ENCODE peak calls at places on chromosomes 7 and 10, in eight cellular contexts. D, S, J, G, A, T, H and Z are unnamed samples.

GRCh38 chr10:122648599-122649428 is 50.8 kb downstream of the C10orf120 start:
- DNase-seq in D (peak), S (no peak), J (peak), G (peak), A (peak), T (peak), H (peak), Z (peak)

GRCh38 chr10:63114031-63114814 is 18.9 kb upstream of the NRBF2 start:
- DNase-seq in D (no peak), S (no peak), J (peak), G (no peak), A (peak), T (peak), H (peak), Z (peak)

GRCh38 chr7:77940647-77941046 is 142.1 kb downstream of the PHTF2 start:
- DNase-seq in D (peak), S (no peak), J (peak), G (peak), A (peak), T (peak), H (peak), Z (peak)

GRCh38 chr7:100166317-100166940 is 2.0 kb downstream of the GAL3ST4 start:
- DNase-seq in D (no peak), S (no peak), J (no peak), G (no peak), A (no peak), T (no peak), H (no peak), Z (no peak)

GRCh38 chr10:88064608-88065383 is 201.4 kb downstream of the PTEN start:
- DNase-seq in D (no peak), S (no peak), J (peak), G (no peak), A (no peak), T (no peak), H (peak), Z (no peak)

GRCh38 chr7:78863248-78863647 is 590.2 kb downstream of the MAGI2 start:
- DNase-seq in D (peak), S (no peak), J (peak), G (no peak), A (no peak), T (no peak), H (no peak), Z (no peak)

GRCh38 chr10:35640474-35640873 is 1.6 kb downstream of the FZD8 start:
- DNase-seq in D (peak), S (no peak), J (peak), G (peak), A (peak), T (peak), H (peak), Z (no peak)

GRCh38 chr7:122803323-122803722 is 82.9 kb downstream of the CADPS2 start:
- DNase-seq in D (peak), S (no peak), J (no peak), G (no peak), A (peak), T (peak), H (peak), Z (no peak)

GRCh38 chr7:22339725-22340390 is 17.1 kb downstream of the RAPGEF5 start:
- DNase-seq in D (no peak), S (no peak), J (no peak), G (no peak), A (no peak), T (no peak), H (no peak), Z (no peak)

GRCh38 chr10:20007426-20007825 is 191.2 kb downstream of the PLXDC2 start:
- DNase-seq in D (no peak), S (no peak), J (peak), G (no peak), A (peak), T (peak), H (peak), Z (no peak)

GRCh38 chr10:87659571-87660483 is at the start of gene PAPSS2:
- DNase-seq in D (peak), S (no peak), J (peak), G (peak), A (peak), T (peak), H (peak), Z (peak)

GRCh38 chr10:12785338-12785934 is 216.1 kb downstream of the CCDC3 start:
- DNase-seq in D (no peak), S (no peak), J (no peak), G (no peak), A (no peak), T (no peak), H (no peak), Z (no peak)

GRCh38 chr10:78063236-78063635 is 29.6 kb downstream of the RPS24 start:
- DNase-seq in D (no peak), S (no peak), J (no peak), G (no peak), A (no peak), T (no peak), H (no peak), Z (no peak)

GRCh38 chr10:72081772-72082590 is 6.4 kb downstream of the SPOCK2 start:
- DNase-seq in D (no peak), S (no peak), J (no peak), G (no peak), A (no peak), T (no peak), H (no peak), Z (no peak)

GRCh38 chr10:88256013-88256680 is 327.0 kb downstream of the RNLS start:
- DNase-seq in D (no peak), S (no peak), J (no peak), G (no peak), A (peak), T (peak), H (no peak), Z (no peak)

GRCh38 chr10:95601116-95601719 is 40.0 kb upstream of the SORBS1 start:
- DNase-seq in D (peak), S (peak), J (peak), G (peak), A (peak), T (peak), H (peak), Z (peak)

GRCh38 chr7:24665564-24666294 is 91.5 kb downstream of the GSDME start:
- DNase-seq in D (peak), S (peak), J (peak), G (peak), A (peak), T (peak), H (peak), Z (peak)

GRCh38 chr10:8056891-8057331 is 2.4 kb downstream of the GATA3 start:
- DNase-seq in D (no peak), S (peak), J (no peak), G (no peak), A (no peak), T (no peak), H (no peak), Z (no peak)
- TF ChIP-seq CTCF in D (no peak), S (no peak), J (no peak), G (no peak), A (no peak), T (no peak), H (no peak), Z (no peak)

GRCh38 chr7:33842141-33842540 is 63.2 kb upstream of the BMPER start:
- DNase-seq in D (no peak), S (no peak), J (no peak), G (no peak), A (no peak), T (no peak), H (no peak), Z (no peak)

GRCh38 chr7:33837356-33837851 is 67.9 kb upstream of the BMPER start:
- DNase-seq in D (no peak), S (no peak), J (no peak), G (no peak), A (no peak), T (no peak), H (no peak), Z (no peak)

GRCh38 chr7:33841658-33842057 is 63.7 kb upstream of the BMPER start:
- DNase-seq in D (no peak), S (no peak), J (peak), G (peak), A (peak), T (no peak), H (peak), Z (peak)

GRCh38 chr7:33836797-33837355 is 68.5 kb upstream of the BMPER start:
- DNase-seq in D (no peak), S (no peak), J (peak), G (no peak), A (no peak), T (no peak), H (no peak), Z (no peak)

DNA sequence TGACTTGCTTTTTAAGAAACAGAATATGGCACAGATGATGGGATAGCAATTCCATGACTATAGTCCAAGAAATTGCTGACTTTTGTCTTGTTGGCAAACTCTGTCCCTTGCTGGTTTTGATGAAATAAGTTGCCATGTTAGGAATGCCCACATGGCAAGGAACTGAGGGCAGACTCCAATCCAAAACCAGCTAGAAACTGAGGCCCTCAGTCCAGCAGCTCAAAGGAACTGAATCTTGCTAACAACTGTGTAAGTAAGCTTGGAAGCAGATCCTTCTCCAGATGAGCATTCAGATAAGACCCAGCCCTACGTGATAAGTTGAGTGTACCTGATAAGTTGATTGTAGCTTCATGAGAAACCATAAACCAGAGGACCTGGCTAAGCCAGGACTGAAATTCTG is 64.3 kb upstream of the BMPER start:
- DNase-seq in D (no peak), S (no peak), J (no peak), G (no peak), A (no peak), T (no peak), H (no peak), Z (no peak)
- TF ChIP-seq CTCF in D (no peak), S (no peak), J (no peak), G (no peak), A (no peak), T (no peak), H (no peak), Z (no peak)

DNA sequence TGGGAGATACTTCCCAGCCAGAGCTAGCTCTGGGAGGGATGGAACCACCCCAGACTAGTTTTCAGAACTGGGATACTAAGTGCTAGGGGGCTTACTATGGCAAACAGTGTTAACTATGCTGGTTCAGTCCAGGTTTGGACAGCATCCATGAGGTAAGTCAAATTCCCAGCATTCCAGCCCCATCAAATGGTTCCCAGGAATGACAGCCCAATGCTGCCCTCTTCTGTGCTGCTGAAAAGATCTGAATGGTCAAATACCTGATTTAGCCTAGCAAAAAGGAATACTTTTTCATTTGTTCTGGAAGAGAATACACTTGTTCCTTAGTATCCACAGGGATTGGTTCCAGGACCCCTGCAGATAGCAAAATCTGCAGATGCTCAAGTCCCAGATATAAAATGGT is 141.8 kb upstream of the CCDC6 start:
- DNase-seq in D (peak), S (no peak), J (no peak), G (no peak), A (no peak), T (peak), H (peak), Z (peak)
- TF ChIP-seq CTCF in D (peak), S (no peak), J (peak), G (peak), A (peak), T (peak), H (peak), Z (peak)

GRCh38 chr10:124315599-124316270 is 103.0 kb downstream of the OAT start:
- DNase-seq in D (no peak), S (no peak), J (no peak), G (no peak), A (peak), T (peak), H (peak), Z (no peak)
- TF ChIP-seq CTCF in D (no peak), S (no peak), J (no peak), G (no peak), A (no peak), T (no peak), H (no peak), Z (no peak)

GRCh38 chr7:95511716-95512260 is 26.0 kb downstream of the ASB4 start:
- DNase-seq in D (peak), S (peak), J (peak), G (peak), A (peak), T (peak), H (peak), Z (peak)
- TF ChIP-seq CTCF in D (peak), S (peak), J (peak), G (peak), A (peak), T (peak), H (peak), Z (peak)

GRCh38 chr7:32914186-32914585 is 22.6 kb upstream of the KBTBD2 start:
- DNase-seq in D (no peak), S (no peak), J (no peak), G (no peak), A (no peak), T (no peak), H (no peak), Z (no peak)
- TF ChIP-seq CTCF in D (peak), S (no peak), J (no peak), G (no peak), A (peak), T (peak), H (peak), Z (peak)

GRCh38 chr7:109842386-109842785 is 1248.5 kb upstream of the LRRN3 start:
- DNase-seq in D (no peak), S (no peak), J (no peak), G (no peak), A (no peak), T (no peak), H (no peak), Z (peak)

DNA sequence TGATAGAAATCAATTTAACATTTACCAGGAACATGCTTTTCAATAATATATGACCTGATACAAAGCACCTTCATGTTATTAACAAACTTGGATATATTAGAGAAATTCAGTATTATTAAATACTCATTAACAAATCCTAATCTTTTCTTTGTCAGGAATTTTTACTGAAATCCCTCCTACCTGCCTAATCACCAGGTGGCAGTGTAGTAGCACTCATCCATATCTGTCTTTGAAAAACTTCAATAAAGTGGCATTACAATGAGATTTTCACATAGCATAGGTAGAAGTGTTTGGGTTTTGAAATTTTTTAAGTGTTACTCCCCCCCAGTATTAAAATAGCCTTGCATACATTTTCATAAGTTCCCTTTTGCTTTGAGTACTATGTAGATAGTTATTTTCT is 1246.6 kb upstream of the LRRN3 start:
- DNase-seq in D (peak), S (no peak), J (peak), G (peak), A (peak), T (peak), H (peak), Z (peak)
- TF ChIP-seq CTCF in D (peak), S (peak), J (peak), G (peak), A (peak), T (peak), H (peak), Z (peak)

DNA sequence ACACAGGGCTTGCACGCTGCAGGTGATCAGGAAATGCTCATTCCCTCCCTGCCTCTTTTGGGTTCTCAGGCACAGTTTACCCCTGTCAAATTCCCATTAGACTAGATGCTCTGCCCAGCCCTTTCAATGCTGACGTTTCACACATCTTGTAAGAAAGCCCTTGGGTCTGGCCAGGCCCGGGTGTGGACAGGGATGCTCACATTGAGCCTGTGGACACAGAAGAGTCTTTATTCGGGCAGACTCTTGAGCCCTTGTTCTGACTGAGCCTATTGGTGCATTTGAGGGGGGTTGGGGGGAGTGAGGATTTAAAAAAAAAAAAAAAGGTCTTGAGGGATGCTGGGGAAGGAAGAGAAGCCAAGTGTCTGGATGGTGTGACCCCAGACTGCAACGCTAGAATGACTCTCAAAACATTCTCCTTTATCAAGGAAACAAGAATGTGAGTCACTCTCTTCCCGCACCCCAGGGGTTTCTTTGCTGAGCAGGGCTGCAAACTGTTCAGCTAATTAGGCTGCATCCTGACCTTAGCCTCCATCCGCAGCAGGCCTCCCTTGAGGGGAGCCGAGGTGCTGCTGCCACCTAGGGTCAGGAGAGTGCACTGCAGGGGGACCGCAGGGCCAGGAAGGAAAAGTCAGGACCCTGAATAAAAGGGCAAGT is 53.6 kb upstream of the TMEM72 start:
- DNase-seq in D (peak), S (peak), J (peak), G (peak), A (peak), T (peak), H (peak), Z (peak)
- TF ChIP-seq CTCF in D (peak), S (peak), J (peak), G (peak), A (peak), T (peak), H (peak), Z (peak)